ENCODE peak calls at places on chromosomes 12 and 14, in seven cellular contexts. One of them, this sample, is unnamed. For H3K79me2 and H3K9me2, the result is how much of the 10 kb centered on the place peaks cover.

GRCh38 chr14:90611936-90612335 is 204.3 kb downstream of the TTC7B start:
- DNase-seq in PC-3: no peak
- DNase-seq in HCT116: no peak
- DNase-seq in MM.1S: no peak
- DNase-seq in GM23338: no peak
- DNase-seq in GM23248: no peak
- DNase-seq in hepatocyte: no peak
- DNase-seq in this sample: no peak

GRCh38 chr14:30980980-30981379 is 44.5 kb upstream of the AP4S1 start:
- DNase-seq in PC-3: no peak
- DNase-seq in hepatocyte: no peak
- DNase-seq in GM23248: no peak
- DNase-seq in MM.1S: no peak
- DNase-seq in HCT116: no peak
- DNase-seq in GM23338: no peak
- DNase-seq in this sample: no peak

GRCh38 chr14:36660736-36661505 is 739 bp upstream of the PAX9 start:
- DNase-seq in GM23248: no peak
- DNase-seq in MM.1S: peak
- DNase-seq in HCT116: no peak
- DNase-seq in GM23338: peak
- DNase-seq in hepatocyte: no peak
- DNase-seq in PC-3: no peak
- DNase-seq in this sample: no peak

GRCh38 chr14:71395151-71395604 is 487.9 kb downstream of the PCNX1 start:
- DNase-seq in MM.1S: no peak
- DNase-seq in PC-3: no peak
- DNase-seq in GM23248: peak
- DNase-seq in hepatocyte: no peak
- DNase-seq in GM23338: no peak
- DNase-seq in HCT116: no peak
- DNase-seq in this sample: no peak

GRCh38 chr12:111757361-111758119 is 9.2 kb upstream of the ALDH2 start:
- DNase-seq in GM23338: no peak
- DNase-seq in GM23248: no peak
- DNase-seq in PC-3: no peak
- DNase-seq in HCT116: no peak
- DNase-seq in MM.1S: no peak
- DNase-seq in hepatocyte: no peak
- DNase-seq in this sample: no peak

GRCh38 chr14:73770977-73771847 is 57.0 kb upstream of the PNMA1 start:
- DNase-seq in GM23248: no peak
- DNase-seq in MM.1S: peak
- DNase-seq in PC-3: peak
- DNase-seq in HCT116: no peak
- DNase-seq in GM23338: no peak
- DNase-seq in hepatocyte: peak
- DNase-seq in this sample: no peak

GRCh38 chr12:90909069-90909676 is 45.8 kb downstream of the CCER1 start:
- DNase-seq in PC-3: peak
- DNase-seq in GM23248: peak
- DNase-seq in HCT116: peak
- DNase-seq in GM23338: peak
- DNase-seq in hepatocyte: peak
- DNase-seq in MM.1S: peak
- DNase-seq in this sample: no peak

GRCh38 chr12:50572275-50572674 is 67.5 kb downstream of the DIP2B start:
- DNase-seq in GM23338: peak
- DNase-seq in GM23248: peak
- DNase-seq in HCT116: no peak
- DNase-seq in PC-3: peak
- DNase-seq in hepatocyte: peak
- DNase-seq in MM.1S: no peak
- DNase-seq in this sample: peak

GRCh38 chr12:12807970-12808702 is 5.0 kb upstream of the DDX47 start:
- DNase-seq in MM.1S: peak
- DNase-seq in GM23248: peak
- DNase-seq in HCT116: no peak
- DNase-seq in PC-3: peak
- DNase-seq in GM23338: no peak
- DNase-seq in hepatocyte: no peak
- DNase-seq in this sample: no peak

GRCh38 chr14:45906257-45906656 is 653.3 kb upstream of the MIS18BP1 start:
- DNase-seq in GM23338: no peak
- DNase-seq in GM23248: peak
- DNase-seq in HCT116: no peak
- DNase-seq in hepatocyte: no peak
- DNase-seq in MM.1S: no peak
- DNase-seq in PC-3: peak
- DNase-seq in this sample: no peak

GRCh38 chr14:99382781-99383456 is 97.7 kb downstream of the SETD3 start:
- DNase-seq in GM23248: no peak
- DNase-seq in HCT116: no peak
- DNase-seq in MM.1S: no peak
- DNase-seq in GM23338: no peak
- DNase-seq in PC-3: peak
- DNase-seq in hepatocyte: no peak
- DNase-seq in this sample: peak

GRCh38 chr12:57519758-57520007 is 631 bp downstream of the DDIT3 start:
- DNase-seq in GM23248: no peak
- DNase-seq in HCT116: no peak
- DNase-seq in hepatocyte: no peak
- DNase-seq in GM23338: no peak
- DNase-seq in PC-3: no peak
- DNase-seq in MM.1S: no peak
- DNase-seq in this sample: no peak

GRCh38 chr14:23025181-23025788 is 9.4 kb downstream of the PSMB5 start:
- DNase-seq in HCT116: no peak
- DNase-seq in MM.1S: no peak
- DNase-seq in GM23338: no peak
- DNase-seq in PC-3: no peak
- DNase-seq in GM23248: no peak
- DNase-seq in hepatocyte: no peak
- DNase-seq in this sample: no peak

GRCh38 chr12:114628199-114628598 is 55.8 kb downstream of the TBX3 start:
- DNase-seq in HCT116: no peak
- DNase-seq in hepatocyte: no peak
- DNase-seq in MM.1S: no peak
- DNase-seq in GM23338: no peak
- DNase-seq in GM23248: no peak
- DNase-seq in PC-3: no peak
- DNase-seq in this sample: no peak

GRCh38 chr12:6630696-6631095 is 5.1 kb downstream of the LPAR5 start:
- DNase-seq in hepatocyte: peak
- DNase-seq in HCT116: no peak
- DNase-seq in GM23248: no peak
- DNase-seq in MM.1S: no peak
- DNase-seq in GM23338: no peak
- DNase-seq in PC-3: no peak
- DNase-seq in this sample: no peak

GRCh38 chr12:31226639-31227038 is 99.3 kb downstream of the SINHCAF start:
- DNase-seq in GM23338: no peak
- DNase-seq in hepatocyte: no peak
- DNase-seq in PC-3: no peak
- DNase-seq in GM23248: no peak
- DNase-seq in MM.1S: no peak
- DNase-seq in HCT116: no peak
- DNase-seq in this sample: no peak

GRCh38 chr14:71130491-71131179 is 223.4 kb downstream of the PCNX1 start:
- DNase-seq in GM23248: peak
- DNase-seq in HCT116: no peak
- DNase-seq in MM.1S: no peak
- DNase-seq in hepatocyte: no peak
- DNase-seq in PC-3: peak
- DNase-seq in GM23338: peak
- DNase-seq in this sample: peak

GRCh38 chr12:120580787-120581723 is at the start of gene POP5:
- DNase-seq in PC-3: peak
- DNase-seq in hepatocyte: peak
- DNase-seq in GM23248: peak
- DNase-seq in GM23338: peak
- DNase-seq in HCT116: peak
- DNase-seq in MM.1S: peak
- DNase-seq in this sample: peak

GRCh38 chr12:11949738-11950403 is 120.9 kb upstream of the BCL2L14 start:
- DNase-seq in HCT116: no peak
- DNase-seq in GM23338: no peak
- DNase-seq in GM23248: no peak
- DNase-seq in hepatocyte: no peak
- DNase-seq in MM.1S: no peak
- DNase-seq in PC-3: no peak
- DNase-seq in this sample: peak

GRCh38 chr14:105485720-105486332 is 860 bp upstream of the CRIP1 start:
- DNase-seq in GM23248: no peak
- DNase-seq in hepatocyte: peak
- DNase-seq in HCT116: no peak
- DNase-seq in PC-3: peak
- DNase-seq in MM.1S: no peak
- DNase-seq in GM23338: peak
- DNase-seq in this sample: peak

GRCh38 chr14:100213956-100214767 is 24.8 kb upstream of the YY1 start:
- DNase-seq in PC-3: peak
- DNase-seq in HCT116: peak
- DNase-seq in GM23338: peak
- DNase-seq in hepatocyte: peak
- DNase-seq in MM.1S: peak
- DNase-seq in GM23248: peak
- DNase-seq in this sample: peak

GRCh38 chr14:55749201-55749812 is 169.3 kb downstream of the KTN1 start:
- DNase-seq in HCT116: no peak
- DNase-seq in MM.1S: no peak
- DNase-seq in GM23248: peak
- DNase-seq in hepatocyte: no peak
- DNase-seq in GM23338: no peak
- DNase-seq in PC-3: peak
- DNase-seq in this sample: peak

GRCh38 chr14:70822706-70823185 is 13.4 kb upstream of the MAP3K9 start:
- DNase-seq in GM23248: peak
- DNase-seq in GM23338: peak
- DNase-seq in hepatocyte: peak
- DNase-seq in PC-3: no peak
- DNase-seq in MM.1S: peak
- DNase-seq in HCT116: no peak
- DNase-seq in this sample: no peak

GRCh38 chr14:50813544-50813863 is 17.5 kb downstream of the NIN start:
- DNase-seq in hepatocyte: no peak
- DNase-seq in HCT116: no peak
- DNase-seq in GM23248: no peak
- DNase-seq in PC-3: no peak
- DNase-seq in MM.1S: no peak
- DNase-seq in GM23338: no peak
- DNase-seq in this sample: no peak

GRCh38 chr14:93536945-93537344 is 106.2 kb downstream of the UNC79 start:
- DNase-seq in PC-3: peak
- DNase-seq in MM.1S: no peak
- DNase-seq in GM23338: peak
- DNase-seq in GM23248: peak
- DNase-seq in HCT116: peak
- DNase-seq in hepatocyte: peak
- DNase-seq in this sample: no peak

GRCh38 chr12:105855691-105856405 is 282.9 kb downstream of the NUAK1 start:
- DNase-seq in hepatocyte: no peak
- DNase-seq in PC-3: no peak
- DNase-seq in GM23248: no peak
- DNase-seq in GM23338: no peak
- DNase-seq in MM.1S: no peak
- DNase-seq in HCT116: no peak
- DNase-seq in this sample: no peak

DNA sequence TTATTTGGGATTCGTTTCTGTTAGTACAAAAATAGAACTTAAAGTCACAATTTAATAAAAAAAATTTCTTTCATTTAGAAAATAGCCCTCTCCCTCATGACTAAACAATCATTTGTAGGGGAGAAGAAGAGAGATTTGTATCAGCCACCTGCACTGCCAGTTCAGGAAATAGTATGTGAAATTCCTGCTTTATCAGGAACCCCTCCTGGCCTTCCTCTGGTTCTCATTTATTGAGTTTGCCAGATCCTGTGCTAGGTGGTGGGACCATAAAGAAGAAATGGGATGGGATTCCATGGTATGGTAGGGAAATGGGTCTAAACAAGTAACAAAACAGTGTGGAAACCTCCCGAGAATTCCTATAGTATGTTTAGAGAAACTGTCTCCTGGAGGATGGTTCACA is 30.0 kb downstream of the RASSF8 start:
- DNase-seq in HCT116: no peak
- DNase-seq in hepatocyte: no peak
- DNase-seq in GM23248: no peak
- DNase-seq in PC-3: no peak
- DNase-seq in GM23338: no peak
- DNase-seq in MM.1S: no peak
- DNase-seq in this sample: no peak
- H3K79me2 ChIP-seq in HCT116: under half
- H3K79me2 ChIP-seq in hepatocyte: half or more
- H3K79me2 ChIP-seq in GM23248: half or more
- H3K79me2 ChIP-seq in PC-3: half or more
- H3K79me2 ChIP-seq in GM23338: half or more
- H3K79me2 ChIP-seq in MM.1S: under half
- H3K79me2 ChIP-seq in this sample: under half

DNA sequence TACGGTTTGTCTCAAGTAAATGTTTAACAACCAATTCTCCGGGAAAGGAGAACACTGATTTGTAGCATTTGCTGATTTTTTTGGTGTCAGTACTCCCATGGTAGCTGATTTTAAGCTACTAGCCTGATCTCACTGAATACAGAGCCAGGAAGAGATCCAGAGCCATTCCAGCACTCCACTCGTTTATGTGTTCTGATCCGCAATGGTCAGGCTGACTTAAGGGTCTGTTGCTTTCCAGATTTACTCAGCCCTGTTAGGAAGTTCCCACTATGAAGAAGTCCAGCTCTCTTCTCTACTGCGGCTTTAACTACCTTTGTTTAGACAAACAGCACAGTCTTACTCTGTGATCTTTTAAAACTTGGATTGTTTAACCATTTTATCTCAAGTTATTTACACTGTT is 38.0 kb upstream of the NID2 start:
- DNase-seq in GM23248: no peak
- DNase-seq in GM23338: no peak
- DNase-seq in hepatocyte: no peak
- DNase-seq in PC-3: no peak
- DNase-seq in HCT116: no peak
- DNase-seq in MM.1S: no peak
- DNase-seq in this sample: no peak
- H2AFZ ChIP-seq in GM23248: peak
- H2AFZ ChIP-seq in GM23338: peak
- H2AFZ ChIP-seq in hepatocyte: peak
- H2AFZ ChIP-seq in PC-3: no peak
- H2AFZ ChIP-seq in HCT116: no peak
- H2AFZ ChIP-seq in MM.1S: no peak
- H2AFZ ChIP-seq in this sample: no peak

GRCh38 chr14:103460415-103460814 is 62.2 kb downstream of the CKB start:
- DNase-seq in MM.1S: no peak
- DNase-seq in hepatocyte: no peak
- DNase-seq in PC-3: no peak
- DNase-seq in GM23248: no peak
- DNase-seq in HCT116: no peak
- DNase-seq in GM23338: no peak
- DNase-seq in this sample: no peak
- H3K9me2 ChIP-seq in MM.1S: under half
- H3K9me2 ChIP-seq in hepatocyte: under half
- H3K9me2 ChIP-seq in PC-3: under half
- H3K9me2 ChIP-seq in GM23248: under half
- H3K9me2 ChIP-seq in HCT116: under half
- H3K9me2 ChIP-seq in GM23338: under half
- H3K9me2 ChIP-seq in this sample: under half

GRCh38 chr12:64660237-64661018 is 50.1 kb downstream of the RASSF3 start:
- DNase-seq in GM23338: no peak
- DNase-seq in hepatocyte: no peak
- DNase-seq in PC-3: no peak
- DNase-seq in HCT116: no peak
- DNase-seq in MM.1S: no peak
- DNase-seq in GM23248: no peak
- DNase-seq in this sample: no peak
- H3K79me2 ChIP-seq in GM23338: half or more
- H3K79me2 ChIP-seq in hepatocyte: under half
- H3K79me2 ChIP-seq in PC-3: under half
- H3K79me2 ChIP-seq in HCT116: half or more
- H3K79me2 ChIP-seq in MM.1S: under half
- H3K79me2 ChIP-seq in GM23248: under half
- H3K79me2 ChIP-seq in this sample: half or more